ENCODE peak calls at places on chromosomes 1 and 21, in six cellular contexts. One of them, this sample, is unnamed.

GRCh38 chr21:34766862-34767261 is 98.1 kb downstream of the CLIC6 start:
- DNase-seq in COR-L47: no peak
- DNase-seq in GDM1: no peak
- DNase-seq in LoVo: no peak
- DNase-seq in EL: no peak
- DNase-seq in iPS-NIHi11: no peak
- DNase-seq in this sample: no peak

GRCh38 chr1:237962985-237963384 is 72.3 kb upstream of the ZP4 start:
- DNase-seq in GDM1: no peak
- DNase-seq in iPS-NIHi11: no peak
- DNase-seq in LoVo: no peak
- DNase-seq in COR-L47: no peak
- DNase-seq in EL: no peak
- DNase-seq in this sample: no peak

GRCh38 chr1:26696645-26697440 is 1.0 kb downstream of the ARID1A start:
- DNase-seq in LoVo: no peak
- DNase-seq in EL: no peak
- DNase-seq in COR-L47: no peak
- DNase-seq in iPS-NIHi11: no peak
- DNase-seq in GDM1: peak
- DNase-seq in this sample: peak

GRCh38 chr1:12593621-12594066 is 24.4 kb downstream of the DHRS3 start:
- DNase-seq in GDM1: no peak
- DNase-seq in COR-L47: no peak
- DNase-seq in EL: peak
- DNase-seq in LoVo: no peak
- DNase-seq in iPS-NIHi11: no peak
- DNase-seq in this sample: no peak

GRCh38 chr1:55478742-55479141 is 263.6 kb upstream of the USP24 start:
- DNase-seq in GDM1: no peak
- DNase-seq in iPS-NIHi11: peak
- DNase-seq in EL: peak
- DNase-seq in LoVo: peak
- DNase-seq in COR-L47: no peak
- DNase-seq in this sample: no peak

GRCh38 chr21:24290151-24290833 is 1317.0 kb downstream of the MRPL39 start:
- DNase-seq in EL: no peak
- DNase-seq in GDM1: peak
- DNase-seq in LoVo: no peak
- DNase-seq in iPS-NIHi11: no peak
- DNase-seq in COR-L47: no peak
- DNase-seq in this sample: no peak

GRCh38 chr21:16195476-16195875 is 465.7 kb downstream of the USP25 start:
- DNase-seq in GDM1: no peak
- DNase-seq in EL: peak
- DNase-seq in COR-L47: no peak
- DNase-seq in iPS-NIHi11: no peak
- DNase-seq in LoVo: no peak
- DNase-seq in this sample: no peak

GRCh38 chr1:179031855-179032513 is 6.3 kb downstream of the FAM20B start:
- DNase-seq in LoVo: no peak
- DNase-seq in GDM1: no peak
- DNase-seq in COR-L47: no peak
- DNase-seq in iPS-NIHi11: no peak
- DNase-seq in EL: peak
- DNase-seq in this sample: no peak

GRCh38 chr1:29747136-29747670 is 510.9 kb downstream of the PTPRU start:
- DNase-seq in LoVo: no peak
- DNase-seq in EL: no peak
- DNase-seq in GDM1: no peak
- DNase-seq in iPS-NIHi11: no peak
- DNase-seq in COR-L47: no peak
- DNase-seq in this sample: no peak

GRCh38 chr1:116988908-116989307 is 12.7 kb upstream of the CD101 start:
- DNase-seq in EL: no peak
- DNase-seq in COR-L47: peak
- DNase-seq in GDM1: no peak
- DNase-seq in LoVo: no peak
- DNase-seq in iPS-NIHi11: no peak
- DNase-seq in this sample: peak

GRCh38 chr1:113452921-113453770 is 62.8 kb downstream of the MAGI3 start:
- DNase-seq in iPS-NIHi11: peak
- DNase-seq in GDM1: peak
- DNase-seq in LoVo: peak
- DNase-seq in EL: peak
- DNase-seq in COR-L47: peak
- DNase-seq in this sample: no peak